ENCODE peak calls at places on chromosomes 4 and X, in eight cellular contexts. V, B, N, K, L, S, U and I are unnamed samples.

GRCh38 chrX:48972214-48973164 is 845 bp upstream of the KCND1 start:
- DNase-seq in V (peak; percentile 57), B (no peak), N (peak; percentile 44), K (peak; percentile 16), L (no peak), S (peak; percentile 46), U (no peak), I (peak; percentile 55)

GRCh38 chr4:184097240-184097619 is 120.4 kb downstream of the ENPP6 start:
- DNase-seq in V (no peak), B (no peak), N (no peak), K (peak; percentile 22), L (peak; percentile 36), S (no peak), U (no peak), I (no peak)

GRCh38 chrX:81377329-81377728 is 175.4 kb downstream of the SH3BGRL start:
- DNase-seq in V (peak; percentile 52), B (no peak), N (peak; percentile 12), K (no peak), L (no peak), S (peak; percentile 28), U (peak; percentile 20), I (peak; percentile 12)

GRCh38 chr4:152255437-152255836 is 280.5 kb downstream of the FBXW7 start:
- DNase-seq in V (peak; percentile 21), B (peak; percentile 55), N (no peak), K (no peak), L (no peak), S (peak; percentile 13), U (no peak), I (peak; percentile 91)

GRCh38 chr4:146029147-146029546 is 90.5 kb upstream of the ZNF827 start:
- DNase-seq in V (peak; percentile 21), B (no peak), N (no peak), K (no peak), L (no peak), S (peak; percentile 26), U (no peak), I (no peak)

GRCh38 chr4:141046255-141046654 is 87.0 kb downstream of the RNF150 start:
- DNase-seq in V (peak; percentile 99), B (no peak), N (no peak), K (no peak), L (peak; percentile 68), S (peak; percentile 99), U (peak; percentile 95), I (no peak)

GRCh38 chrX:125131146-125131545 is 188.5 kb upstream of the TEX13C start:
- DNase-seq in V (no peak), B (no peak), N (peak; percentile 37), K (no peak), L (no peak), S (peak; percentile 2), U (no peak), I (no peak)

GRCh38 chr4:158410272-158410671 is 111.4 kb upstream of the RXFP1 start:
- DNase-seq in V (peak; percentile 74), B (no peak), N (peak; percentile 16), K (no peak), L (no peak), S (peak; percentile 14), U (no peak), I (peak; percentile 3)

GRCh38 chr4:23903859-23904438 is 14.1 kb upstream of the PPARGC1A start:
- DNase-seq in V (no peak), B (no peak), N (no peak), K (no peak), L (no peak), S (no peak), U (no peak), I (no peak)

GRCh38 chr4:26192921-26193894 is 127.6 kb upstream of the RBPJ start:
- DNase-seq in V (no peak), B (no peak), N (no peak), K (no peak), L (no peak), S (no peak), U (no peak), I (no peak)

GRCh38 chr4:66294626-66295025 is 624.3 kb upstream of the EPHA5 start:
- DNase-seq in V (no peak), B (no peak), N (no peak), K (no peak), L (no peak), S (no peak), U (peak; percentile 51), I (no peak)

GRCh38 chr4:8688041-8688907 is 95.7 kb downstream of the CPZ start:
- DNase-seq in V (peak; percentile 16), B (no peak), N (no peak), K (peak; percentile 86), L (no peak), S (peak; percentile 14), U (no peak), I (peak; percentile 9)

GRCh38 chr4:179855471-179855870 is 2387.7 kb upstream of the TENM3 start:
- DNase-seq in V (no peak), B (no peak), N (no peak), K (no peak), L (no peak), S (no peak), U (no peak), I (no peak)

GRCh38 chr4:39814403-39815185 is 116.7 kb downstream of the UBE2K start:
- DNase-seq in V (peak; percentile 44), B (no peak), N (no peak), K (peak; percentile 13), L (peak; percentile 6), S (peak; percentile 41), U (no peak), I (no peak)

GRCh38 chr4:149885896-149886295 is 70.3 kb upstream of the IQCM start:
- DNase-seq in V (peak; percentile 35), B (no peak), N (no peak), K (no peak), L (no peak), S (peak; percentile 80), U (no peak), I (no peak)

GRCh38 chr4:187711586-187711985 is 284.0 kb upstream of the ZFP42 start:
- DNase-seq in V (no peak), B (no peak), N (no peak), K (no peak), L (no peak), S (no peak), U (no peak), I (no peak)

GRCh38 chr4:103361926-103362325 is 163.8 kb upstream of the CENPE start:
- DNase-seq in V (no peak), B (no peak), N (no peak), K (no peak), L (no peak), S (no peak), U (no peak), I (no peak)

GRCh38 chrX:13689519-13690211 is 737 bp downstream of the RAB9A start:
- DNase-seq in V (peak; percentile 29), B (no peak), N (no peak), K (no peak), L (peak; percentile 44), S (peak; percentile 25), U (no peak), I (peak; percentile 36)

GRCh38 chr4:146243141-146243882 is 29.0 kb downstream of the REELD1 start:
- DNase-seq in V (no peak), B (peak; percentile 4), N (peak; percentile 33), K (peak; percentile 42), L (peak; percentile 41), S (no peak), U (no peak), I (peak; percentile 42)